ENCODE peak calls at places on chromosomes 6 and 20, in four cellular contexts. Q is K562, F is IMR-90, D is GM12878. K is an unnamed sample.

GRCh38 chr6:29227235-29227634 is 56.5 kb downstream of the OR2J2 start:
- DNase-seq in Q (no peak), F (no peak), D (no peak), K (no peak)

GRCh38 chr6:7264686-7265384 is 48.2 kb downstream of the SSR1 start:
- DNase-seq in Q (no peak), F (no peak), D (no peak), K (no peak)

GRCh38 chr6:145278163-145278807 is 457.0 kb downstream of the EPM2A start:
- DNase-seq in Q (no peak), F (peak), D (no peak), K (no peak)

GRCh38 chr6:53335224-53335994 is 13.3 kb downstream of the ELOVL5 start:
- DNase-seq in Q (no peak), F (no peak), D (peak), K (no peak)

GRCh38 chr6:32413427-32414047 is 6.6 kb upstream of the BTNL2 start:
- DNase-seq in Q (peak), F (peak), D (peak), K (peak)

GRCh38 chr6:129022011-129022553 is 139.1 kb downstream of the LAMA2 start:
- DNase-seq in Q (no peak), F (no peak), D (no peak), K (no peak)

GRCh38 chr6:118980063-118980462 is 45.1 kb upstream of the MCM9 start:
- DNase-seq in Q (no peak), F (peak), D (no peak), K (no peak)

GRCh38 chr20:49169547-49169946 is 18.6 kb downstream of the STAU1 start:
- DNase-seq in Q (no peak), F (no peak), D (no peak), K (no peak)

GRCh38 chr6:139376604-139377218 is 2.3 kb upstream of the CITED2 start:
- DNase-seq in Q (no peak), F (peak), D (no peak), K (no peak)

GRCh38 chr6:87151471-87151785 is 3.9 kb upstream of the ZNF292 start:
- DNase-seq in Q (no peak), F (no peak), D (no peak), K (no peak)

GRCh38 chr6:158161566-158162254 is 6.4 kb downstream of the SERAC1 start:
- DNase-seq in Q (no peak), F (no peak), D (no peak), K (no peak)

GRCh38 chr20:33733654-33734576 is 2.1 kb downstream of the ZNF341 start:
- DNase-seq in Q (no peak), F (peak), D (peak), K (no peak)

GRCh38 chr20:47768016-47768953 is 17.0 kb downstream of the SULF2 start:
- DNase-seq in Q (no peak), F (no peak), D (no peak), K (no peak)

GRCh38 chr20:48102821-48103635 is 317.7 kb upstream of the SULF2 start:
- DNase-seq in Q (no peak), F (no peak), D (no peak), K (no peak)

GRCh38 chr6:42471714-42472113 is 20.0 kb upstream of the TRERF1 start:
- DNase-seq in Q (no peak), F (no peak), D (no peak), K (no peak)

GRCh38 chr6:56168601-56169000 is 78.8 kb downstream of the COL21A1 start:
- DNase-seq in Q (no peak), F (no peak), D (no peak), K (no peak)

GRCh38 chr6:56176741-56177140 is 70.6 kb downstream of the COL21A1 start:
- DNase-seq in Q (no peak), F (no peak), D (no peak), K (no peak)

GRCh38 chr6:56173228-56173627 is 74.2 kb downstream of the COL21A1 start:
- DNase-seq in Q (no peak), F (no peak), D (no peak), K (no peak)

GRCh38 chr6:56169366-56169765 is 78.0 kb downstream of the COL21A1 start:
- DNase-seq in Q (no peak), F (no peak), D (no peak), K (no peak)

GRCh38 chr6:56172144-56172543 is 75.2 kb downstream of the COL21A1 start:
- DNase-seq in Q (no peak), F (no peak), D (no peak), K (no peak)
- TF ChIP-seq CHD1 in Q (no peak), F (no peak), D (no peak), K (no peak)

GRCh38 chr6:151669208-151669560 is 138.3 kb upstream of the ESR1 start:
- DNase-seq in Q (no peak), F (no peak), D (no peak), K (no peak)

GRCh38 chr6:151663559-151663958 is 143.9 kb upstream of the ESR1 start:
- DNase-seq in Q (no peak), F (no peak), D (no peak), K (no peak)

GRCh38 chr6:151665329-151665728 is 142.2 kb upstream of the ESR1 start:
- DNase-seq in Q (no peak), F (no peak), D (no peak), K (no peak)

GRCh38 chr6:151664390-151664789 is 143.1 kb upstream of the ESR1 start:
- DNase-seq in Q (no peak), F (no peak), D (no peak), K (no peak)

GRCh38 chr6:151666526-151666925 is 141.0 kb upstream of the ESR1 start:
- DNase-seq in Q (no peak), F (no peak), D (no peak), K (no peak)
- TF ChIP-seq CHD1 in Q (no peak), F (no peak), D (no peak), K (no peak)

DNA sequence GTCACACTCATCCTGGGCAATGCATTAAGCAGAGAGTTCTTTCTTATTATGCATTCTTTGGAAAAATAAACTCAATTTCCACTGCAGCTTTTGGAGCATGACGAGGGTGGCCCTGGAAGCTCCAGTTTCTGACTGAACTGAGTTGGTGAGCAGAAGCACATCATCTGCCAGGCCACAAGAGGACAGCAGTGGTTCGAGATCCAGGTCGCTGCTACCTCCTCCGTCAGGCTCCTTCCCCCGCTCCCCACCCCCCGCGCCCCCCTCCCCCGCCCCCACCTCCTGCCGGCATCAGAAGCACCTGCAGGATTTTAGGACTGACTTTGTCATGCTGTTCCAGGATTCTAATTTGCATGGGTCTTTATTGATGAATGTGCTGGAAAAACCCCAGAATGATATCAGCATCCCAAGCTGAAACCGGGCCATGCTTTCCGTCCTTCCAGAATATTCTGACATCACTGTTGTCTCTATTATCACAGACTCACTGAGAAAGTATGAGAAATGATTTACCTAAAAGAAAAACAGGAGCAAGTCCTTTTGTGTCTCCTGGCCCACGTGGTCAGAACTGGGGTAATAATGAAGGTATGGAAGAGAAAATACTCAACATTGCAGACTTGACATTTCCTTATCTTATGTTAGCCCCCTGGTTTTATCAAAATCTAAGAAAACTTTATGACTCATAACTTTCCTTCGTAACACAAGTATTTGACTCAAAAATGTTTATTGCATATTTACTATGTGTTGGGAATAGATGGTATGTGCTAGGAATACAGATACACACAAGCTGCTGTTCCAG is 220.1 kb upstream of the EXOC2 start:
- DNase-seq in Q (peak), F (peak), D (no peak), K (peak)
- TF ChIP-seq CHD1 in Q (no peak), F (no peak), D (no peak), K (no peak)

DNA sequence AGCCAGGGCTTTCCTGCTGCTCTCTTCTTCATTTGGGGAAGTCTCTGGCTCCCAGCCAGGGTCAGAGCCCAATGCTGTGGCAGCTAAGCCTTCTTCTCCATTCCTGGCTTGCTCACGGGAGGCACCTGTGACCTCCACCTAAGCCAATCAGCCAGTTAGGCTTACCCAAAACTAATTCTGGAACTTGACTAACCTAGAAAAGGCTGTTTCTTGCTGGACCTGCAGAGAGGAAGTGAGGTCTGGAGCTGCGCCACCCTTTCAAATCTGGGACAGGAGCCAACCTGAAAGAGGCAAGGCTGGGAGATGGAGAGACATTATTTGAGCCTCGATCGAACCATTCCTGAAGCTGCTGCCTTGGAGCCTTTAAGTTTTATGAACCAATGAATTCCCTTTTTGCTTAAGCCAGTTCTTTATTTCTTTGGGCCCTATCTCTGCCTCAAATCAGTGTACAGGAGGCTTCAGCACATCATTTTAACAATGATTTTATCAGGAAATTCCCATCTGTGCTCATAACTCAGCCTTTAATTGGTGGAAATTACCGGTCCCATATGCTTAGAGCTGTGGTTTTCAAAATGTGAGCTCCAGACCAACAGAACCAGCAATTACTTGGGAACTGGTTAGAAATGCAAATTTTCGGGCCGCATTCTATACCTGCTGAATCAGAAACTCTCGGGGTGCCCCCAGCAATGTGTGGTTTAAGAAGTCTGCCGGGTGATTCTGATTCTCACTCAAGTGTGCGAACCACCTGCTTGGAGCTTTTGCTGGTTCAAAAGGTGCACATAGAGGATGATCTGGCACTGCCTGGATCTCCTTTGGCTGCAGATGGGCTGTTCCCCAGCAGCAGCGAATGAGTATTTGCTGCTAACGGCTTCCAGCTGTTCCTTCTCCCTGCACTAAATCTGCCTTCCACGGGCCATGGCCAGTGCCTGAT is 97.4 kb upstream of the RNF24 start:
- DNase-seq in Q (no peak), F (peak), D (peak), K (no peak)
- TF ChIP-seq CHD1 in Q (no peak), F (no peak), D (peak), K (no peak)

GRCh38 chr20:20593447-20594170 is 118.8 kb downstream of the RALGAPA2 start:
- DNase-seq in Q (peak), F (peak), D (no peak), K (peak)
- TF ChIP-seq CHD1 in Q (no peak), F (no peak), D (no peak), K (no peak)

DNA sequence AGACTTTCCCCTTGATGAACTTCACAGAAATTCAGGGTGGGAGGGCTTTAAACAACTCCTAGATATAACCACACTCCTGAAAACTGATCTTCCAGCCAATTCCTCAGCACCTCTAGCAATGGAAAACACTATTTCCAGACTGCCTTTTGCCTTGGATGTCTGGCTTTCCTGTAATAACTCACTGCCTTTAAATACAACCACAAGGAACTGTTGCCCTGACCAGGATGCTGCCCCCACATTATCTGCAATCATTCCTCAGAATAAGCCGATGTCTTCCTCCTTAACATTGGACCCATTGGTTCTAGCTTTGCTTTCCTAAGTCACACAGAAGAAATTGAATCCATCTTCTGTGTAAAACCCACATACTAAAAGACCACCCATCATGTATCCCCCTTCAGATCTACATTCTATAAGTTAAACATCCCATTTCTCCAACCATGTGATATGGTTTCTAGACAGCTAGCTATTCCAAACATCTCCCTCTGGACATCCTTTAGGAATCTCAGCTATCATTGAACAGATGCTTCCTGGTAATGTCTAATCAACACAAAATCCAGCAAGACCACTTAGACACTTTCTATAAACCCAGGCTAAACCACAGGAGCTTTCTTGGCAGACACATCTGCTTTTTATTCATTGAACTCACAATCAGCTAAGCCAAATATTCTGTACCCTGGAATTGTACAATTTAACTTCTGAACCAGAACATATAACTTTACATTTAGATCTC is 95.9 kb upstream of the KCNQ5 start:
- DNase-seq in Q (no peak), F (peak), D (no peak), K (no peak)
- TF ChIP-seq CHD1 in Q (no peak), F (no peak), D (no peak), K (no peak)

GRCh38 chr6:41093729-41094128 is 21.0 kb downstream of the NFYA start:
- DNase-seq in Q (no peak), F (peak), D (no peak), K (no peak)
- TF ChIP-seq CHD1 in Q (no peak), F (no peak), D (no peak), K (no peak)

DNA sequence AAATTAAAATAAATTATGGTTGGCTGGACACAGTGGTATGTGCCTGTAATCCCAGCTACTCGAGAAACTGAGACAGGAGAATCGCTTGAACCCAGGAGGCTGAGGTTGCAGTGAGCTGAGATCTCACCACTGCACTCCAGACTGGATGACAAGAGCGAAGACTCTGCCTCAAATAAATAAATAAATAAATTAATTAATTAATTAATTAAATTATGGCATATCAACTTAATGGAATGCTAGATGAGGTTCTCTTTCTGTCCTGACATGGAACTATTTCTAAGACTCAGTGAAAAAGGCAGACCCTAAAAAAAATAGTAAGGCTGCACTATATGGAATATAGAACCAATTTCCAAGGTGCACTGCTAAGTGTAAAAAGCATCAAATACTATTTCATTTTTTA is 4.8 kb downstream of the SRPK1 start:
- DNase-seq in Q (no peak), F (no peak), D (no peak), K (no peak)
- TF ChIP-seq CHD1 in Q (no peak), F (no peak), D (no peak), K (no peak)

DNA sequence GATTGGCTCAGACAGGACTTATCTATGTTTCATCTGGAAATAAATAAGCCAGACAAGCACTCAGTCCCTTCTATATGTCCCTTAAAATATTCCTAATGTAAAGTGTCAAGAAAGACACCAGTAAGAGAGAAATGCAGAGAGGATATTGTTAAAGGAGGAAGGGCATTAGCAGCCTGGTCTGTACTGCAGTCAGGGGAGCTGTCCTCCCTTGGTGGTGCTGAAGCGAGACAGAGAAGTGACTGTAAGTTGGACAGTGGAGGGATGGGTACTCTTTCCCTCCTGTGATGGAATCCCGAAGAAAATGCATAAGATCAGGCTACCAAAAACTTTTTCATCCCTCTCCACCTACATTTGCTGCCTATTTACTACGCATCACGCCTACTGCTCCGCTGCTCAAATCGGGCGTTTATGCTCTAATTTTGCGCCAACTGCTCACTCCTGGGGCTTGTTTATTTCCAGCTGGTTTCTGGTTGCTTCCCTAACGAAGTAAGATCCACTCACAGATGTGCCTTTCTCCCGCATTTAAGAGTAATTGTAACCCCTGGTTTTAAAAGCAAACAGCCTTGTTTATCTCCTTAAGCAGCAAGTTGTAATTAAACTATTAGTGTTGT is 35.2 kb downstream of the PHACTR1 start:
- DNase-seq in Q (peak), F (peak), D (no peak), K (no peak)
- TF ChIP-seq CHD1 in Q (no peak), F (no peak), D (no peak), K (no peak)

GRCh38 chr20:8780926-8781325 is 288.0 kb upstream of the PLCB4 start:
- DNase-seq in Q (no peak), F (no peak), D (no peak), K (no peak)
- TF ChIP-seq CHD1 in Q (no peak), F (no peak), D (no peak), K (no peak)

K was measured in H1.